ENCODE peak calls at places on chromosomes 4 and X, in five cellular contexts. One of them, this sample, is unnamed.

GRCh38 chr4:6770581-6771228 is 11.8 kb upstream of the KIAA0232 start:
- DNase-seq in psoas muscle: no peak
- DNase-seq in heart right ventricle: no peak
- DNase-seq in fibroblast of pulmonary artery: no peak
- DNase-seq in mammary epithelial cell: no peak
- DNase-seq in this sample: no peak

GRCh38 chr4:55020131-55020530 is 105.3 kb downstream of the KDR start:
- DNase-seq in psoas muscle: no peak
- DNase-seq in heart right ventricle: no peak
- DNase-seq in fibroblast of pulmonary artery: peak
- DNase-seq in mammary epithelial cell: no peak
- DNase-seq in this sample: no peak

GRCh38 chr4:84799318-84799717 is 167.2 kb downstream of the WDFY3 start:
- DNase-seq in psoas muscle: no peak
- DNase-seq in heart right ventricle: no peak
- DNase-seq in fibroblast of pulmonary artery: peak
- DNase-seq in mammary epithelial cell: no peak
- DNase-seq in this sample: no peak

GRCh38 chrX:45602151-45602550 is 401.5 kb upstream of the DIPK2B start:
- DNase-seq in psoas muscle: no peak
- DNase-seq in heart right ventricle: no peak
- DNase-seq in fibroblast of pulmonary artery: peak
- DNase-seq in mammary epithelial cell: no peak
- DNase-seq in this sample: no peak

GRCh38 chrX:20530319-20530979 is 263.7 kb upstream of the RPS6KA3 start:
- DNase-seq in psoas muscle: no peak
- DNase-seq in heart right ventricle: no peak
- DNase-seq in fibroblast of pulmonary artery: peak
- DNase-seq in mammary epithelial cell: peak
- DNase-seq in this sample: peak

GRCh38 chrX:12174358-12174757 is 36.1 kb downstream of the FRMPD4 start:
- DNase-seq in psoas muscle: no peak
- DNase-seq in heart right ventricle: no peak
- DNase-seq in fibroblast of pulmonary artery: no peak
- DNase-seq in mammary epithelial cell: no peak
- DNase-seq in this sample: no peak

GRCh38 chr4:38911257-38911656 is 43.7 kb downstream of the FAM114A1 start:
- DNase-seq in psoas muscle: no peak
- DNase-seq in heart right ventricle: no peak
- DNase-seq in fibroblast of pulmonary artery: no peak
- DNase-seq in mammary epithelial cell: no peak
- DNase-seq in this sample: no peak

GRCh38 chr4:174211611-174212044 is 71.8 kb downstream of the FBXO8 start:
- DNase-seq in psoas muscle: no peak
- DNase-seq in heart right ventricle: no peak
- DNase-seq in fibroblast of pulmonary artery: no peak
- DNase-seq in mammary epithelial cell: no peak
- DNase-seq in this sample: no peak

GRCh38 chr4:95728145-95728544 is 111.7 kb upstream of the PDHA2 start:
- DNase-seq in psoas muscle: no peak
- DNase-seq in heart right ventricle: no peak
- DNase-seq in fibroblast of pulmonary artery: peak
- DNase-seq in mammary epithelial cell: peak
- DNase-seq in this sample: no peak

GRCh38 chrX:71532078-71532752 is 689 bp upstream of the OGT start:
- DNase-seq in psoas muscle: no peak
- DNase-seq in heart right ventricle: no peak
- DNase-seq in fibroblast of pulmonary artery: peak
- DNase-seq in mammary epithelial cell: peak
- DNase-seq in this sample: no peak

GRCh38 chr4:153153339-153153851 is 50.8 kb upstream of the TRIM2 start:
- DNase-seq in psoas muscle: peak
- DNase-seq in heart right ventricle: peak
- DNase-seq in fibroblast of pulmonary artery: no peak
- DNase-seq in mammary epithelial cell: peak
- DNase-seq in this sample: no peak

GRCh38 chrX:19225906-19226305 is 103.6 kb upstream of the ADGRG2 start:
- DNase-seq in psoas muscle: no peak
- DNase-seq in heart right ventricle: no peak
- DNase-seq in fibroblast of pulmonary artery: peak
- DNase-seq in mammary epithelial cell: no peak
- DNase-seq in this sample: no peak

GRCh38 chr4:85806346-85806745 is 331.4 kb downstream of the ARHGAP24 start:
- DNase-seq in psoas muscle: no peak
- DNase-seq in heart right ventricle: no peak
- DNase-seq in fibroblast of pulmonary artery: no peak
- DNase-seq in mammary epithelial cell: no peak
- DNase-seq in this sample: no peak

GRCh38 chrX:131778269-131779218 is 234.7 kb downstream of the OR13H1 start:
- DNase-seq in psoas muscle: peak
- DNase-seq in heart right ventricle: no peak
- DNase-seq in fibroblast of pulmonary artery: no peak
- DNase-seq in mammary epithelial cell: peak
- DNase-seq in this sample: no peak

GRCh38 chrX:131779313-131779712 is 235.4 kb downstream of the OR13H1 start:
- DNase-seq in psoas muscle: no peak
- DNase-seq in heart right ventricle: no peak
- DNase-seq in fibroblast of pulmonary artery: no peak
- DNase-seq in mammary epithelial cell: no peak
- DNase-seq in this sample: no peak

GRCh38 chrX:131789664-131790063 is 233.4 kb upstream of the STK26 start:
- DNase-seq in psoas muscle: no peak
- DNase-seq in heart right ventricle: no peak
- DNase-seq in fibroblast of pulmonary artery: no peak
- DNase-seq in mammary epithelial cell: no peak
- DNase-seq in this sample: no peak

GRCh38 chrX:131783555-131784338 is 239.4 kb upstream of the STK26 start:
- DNase-seq in psoas muscle: peak
- DNase-seq in heart right ventricle: no peak
- DNase-seq in fibroblast of pulmonary artery: no peak
- DNase-seq in mammary epithelial cell: peak
- DNase-seq in this sample: peak
- TF ChIP-seq CTCF in psoas muscle: peak
- TF ChIP-seq CTCF in heart right ventricle: no peak
- TF ChIP-seq CTCF in fibroblast of pulmonary artery: no peak
- TF ChIP-seq CTCF in mammary epithelial cell: peak
- TF ChIP-seq CTCF in this sample: peak

GRCh38 chr4:152101546-152102183 is 340.9 kb upstream of the GATB start:
- DNase-seq in psoas muscle: no peak
- DNase-seq in heart right ventricle: no peak
- DNase-seq in fibroblast of pulmonary artery: no peak
- DNase-seq in mammary epithelial cell: no peak
- DNase-seq in this sample: no peak

GRCh38 chr4:152100378-152101201 is 339.8 kb upstream of the GATB start:
- DNase-seq in psoas muscle: no peak
- DNase-seq in heart right ventricle: no peak
- DNase-seq in fibroblast of pulmonary artery: no peak
- DNase-seq in mammary epithelial cell: peak
- DNase-seq in this sample: no peak

GRCh38 chr4:152099061-152099425 is 338.2 kb upstream of the GATB start:
- DNase-seq in psoas muscle: no peak
- DNase-seq in heart right ventricle: no peak
- DNase-seq in fibroblast of pulmonary artery: no peak
- DNase-seq in mammary epithelial cell: no peak
- DNase-seq in this sample: no peak

GRCh38 chr4:152098365-152099060 is 337.7 kb upstream of the GATB start:
- DNase-seq in psoas muscle: no peak
- DNase-seq in heart right ventricle: no peak
- DNase-seq in fibroblast of pulmonary artery: no peak
- DNase-seq in mammary epithelial cell: no peak
- DNase-seq in this sample: no peak

DNA sequence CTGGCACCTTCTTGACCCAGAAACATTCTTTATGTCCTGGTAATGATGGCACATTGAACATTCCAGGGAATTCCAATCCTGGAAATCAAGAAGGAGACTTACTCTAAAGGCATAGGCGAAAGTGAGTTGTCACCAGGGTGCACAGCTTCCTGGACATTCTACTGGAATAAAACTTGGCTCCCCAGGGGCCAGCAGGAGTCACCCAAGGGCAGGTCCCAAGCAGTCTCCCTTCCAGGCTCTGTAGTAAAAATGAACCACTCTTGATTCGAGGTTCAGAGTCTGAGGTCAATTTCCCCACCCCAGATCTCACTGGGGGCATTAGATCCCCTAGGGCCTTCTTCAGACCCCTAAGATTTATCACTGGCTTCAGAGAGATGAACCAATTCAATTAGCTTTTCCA is 338.7 kb upstream of the GATB start:
- DNase-seq in psoas muscle: no peak
- DNase-seq in heart right ventricle: no peak
- DNase-seq in fibroblast of pulmonary artery: no peak
- DNase-seq in mammary epithelial cell: no peak
- DNase-seq in this sample: no peak
- H3K4me3 ChIP-seq in psoas muscle: no peak
- H3K4me3 ChIP-seq in heart right ventricle: no peak
- H3K4me3 ChIP-seq in fibroblast of pulmonary artery: no peak
- H3K4me3 ChIP-seq in mammary epithelial cell: no peak
- H3K4me3 ChIP-seq in this sample: no peak

GRCh38 chrX:149487292-149487691 is 17.8 kb downstream of the IDS start:
- DNase-seq in psoas muscle: no peak
- DNase-seq in heart right ventricle: no peak
- DNase-seq in fibroblast of pulmonary artery: no peak
- DNase-seq in mammary epithelial cell: peak
- DNase-seq in this sample: no peak
- TF ChIP-seq CTCF in psoas muscle: no peak
- TF ChIP-seq CTCF in heart right ventricle: no peak
- TF ChIP-seq CTCF in fibroblast of pulmonary artery: peak
- TF ChIP-seq CTCF in mammary epithelial cell: peak
- TF ChIP-seq CTCF in this sample: peak

GRCh38 chr4:7810792-7811535 is 128.7 kb downstream of the AFAP1 start:
- DNase-seq in psoas muscle: no peak
- DNase-seq in heart right ventricle: no peak
- DNase-seq in fibroblast of pulmonary artery: no peak
- DNase-seq in mammary epithelial cell: no peak
- DNase-seq in this sample: no peak
- H3K4me3 ChIP-seq in psoas muscle: no peak
- H3K4me3 ChIP-seq in heart right ventricle: no peak
- H3K4me3 ChIP-seq in fibroblast of pulmonary artery: no peak
- H3K4me3 ChIP-seq in mammary epithelial cell: no peak
- H3K4me3 ChIP-seq in this sample: no peak

DNA sequence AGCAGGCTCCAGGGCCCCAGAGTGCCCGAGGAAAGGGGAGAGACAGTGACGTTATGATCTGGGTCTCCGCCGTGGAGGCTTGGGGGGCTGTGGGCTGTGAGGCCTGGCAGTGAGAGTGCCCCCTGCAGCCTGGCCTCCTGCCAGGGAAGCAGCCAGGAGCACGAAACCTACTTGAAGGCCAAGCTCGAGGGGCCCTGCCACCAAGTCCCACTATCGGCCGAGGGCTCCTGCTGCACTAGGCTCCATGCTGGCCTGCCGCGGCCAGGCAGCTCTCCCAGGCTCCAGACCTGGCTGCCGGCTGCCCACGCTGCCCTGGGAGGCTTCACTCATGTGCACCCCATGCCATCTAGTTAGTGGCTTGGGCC is 18.7 kb downstream of the FLNA start:
- DNase-seq in psoas muscle: no peak
- DNase-seq in heart right ventricle: no peak
- DNase-seq in fibroblast of pulmonary artery: no peak
- DNase-seq in mammary epithelial cell: no peak
- DNase-seq in this sample: no peak
- TF ChIP-seq CTCF in psoas muscle: no peak
- TF ChIP-seq CTCF in heart right ventricle: no peak
- TF ChIP-seq CTCF in fibroblast of pulmonary artery: no peak
- TF ChIP-seq CTCF in mammary epithelial cell: no peak
- TF ChIP-seq CTCF in this sample: no peak